ENCODE peak calls at places on chromosomes 16 and 17, in ten cellular contexts. G, K, T, E, W, Q, U, I, D and O are unnamed samples.

GRCh38 chr17:1643999-1644492 is 1.5 kb downstream of the SCARF1 start:
- DNase-seq in G (no peak), K (no peak), T (no peak), E (no peak), W (no peak), Q (no peak), U (no peak), I (no peak), D (no peak), O (peak)

GRCh38 chr17:78789663-78790181 is 7.6 kb upstream of the CYTH1 start:
- DNase-seq in G (no peak), K (peak), T (no peak), E (no peak), W (no peak), Q (peak), U (no peak), I (peak), D (no peak), O (no peak)

GRCh38 chr16:84897911-84898377 is 78.2 kb downstream of the CRISPLD2 start:
- DNase-seq in G (no peak), K (no peak), T (no peak), E (no peak), W (no peak), Q (peak), U (no peak), I (no peak), D (peak), O (peak)

GRCh38 chr16:11639925-11640899 is 28.0 kb upstream of the SNN start:
- DNase-seq in G (peak), K (no peak), T (peak), E (peak), W (no peak), Q (peak), U (no peak), I (no peak), D (peak), O (no peak)

GRCh38 chr16:54063374-54063773 is 223.2 kb downstream of the IRX3 start:
- DNase-seq in G (no peak), K (no peak), T (no peak), E (no peak), W (no peak), Q (no peak), U (no peak), I (no peak), D (no peak), O (no peak)

GRCh38 chr17:13638855-13639458 is 37.2 kb upstream of the HS3ST3A1 start:
- DNase-seq in G (no peak), K (no peak), T (no peak), E (no peak), W (no peak), Q (no peak), U (no peak), I (no peak), D (no peak), O (no peak)

GRCh38 chr17:43534909-43535308 is 11.2 kb downstream of the ETV4 start:
- DNase-seq in G (no peak), K (no peak), T (no peak), E (no peak), W (no peak), Q (no peak), U (no peak), I (no peak), D (no peak), O (no peak)

GRCh38 chr16:88196471-88197400 is 186.0 kb upstream of the ZNF469 start:
- DNase-seq in G (no peak), K (no peak), T (no peak), E (no peak), W (no peak), Q (no peak), U (no peak), I (peak), D (no peak), O (no peak)

GRCh38 chr17:49337900-49338299 is 24.1 kb downstream of the ZNF652 start:
- DNase-seq in G (no peak), K (no peak), T (no peak), E (no peak), W (no peak), Q (no peak), U (no peak), I (no peak), D (no peak), O (no peak)

GRCh38 chr16:28914325-28914724 is 10.7 kb downstream of the RABEP2 start:
- DNase-seq in G (no peak), K (no peak), T (no peak), E (no peak), W (no peak), Q (no peak), U (no peak), I (no peak), D (no peak), O (no peak)

GRCh38 chr16:5615868-5616642 is 518.5 kb upstream of the EEF2KMT start:
- DNase-seq in G (no peak), K (peak), T (no peak), E (peak), W (peak), Q (peak), U (peak), I (no peak), D (peak), O (peak)

GRCh38 chr16:58047557-58048348 is 22.2 kb downstream of the MMP15 start:
- DNase-seq in G (no peak), K (peak), T (no peak), E (no peak), W (no peak), Q (no peak), U (no peak), I (no peak), D (no peak), O (no peak)

GRCh38 chr16:81715358-81716196 is 63.5 kb upstream of the PLCG2 start:
- DNase-seq in G (no peak), K (no peak), T (no peak), E (no peak), W (no peak), Q (no peak), U (peak), I (no peak), D (no peak), O (peak)

GRCh38 chr16:64823676-64824075 is 298.2 kb downstream of the CDH11 start:
- DNase-seq in G (no peak), K (no peak), T (no peak), E (no peak), W (peak), Q (no peak), U (no peak), I (no peak), D (peak), O (no peak)

GRCh38 chr17:28537219-28537610 is 15.2 kb downstream of the UNC119 start:
- DNase-seq in G (no peak), K (no peak), T (no peak), E (no peak), W (no peak), Q (no peak), U (no peak), I (no peak), D (no peak), O (no peak)

GRCh38 chr17:266701-267656 is 85.5 kb upstream of the DOC2B start:
- DNase-seq in G (no peak), K (peak), T (no peak), E (no peak), W (no peak), Q (no peak), U (no peak), I (no peak), D (peak), O (no peak)

GRCh38 chr17:37818689-37819088 is 73.8 kb upstream of the HNF1B start:
- DNase-seq in G (peak), K (no peak), T (no peak), E (peak), W (no peak), Q (no peak), U (peak), I (no peak), D (no peak), O (no peak)

GRCh38 chr16:68000024-68000423 is 740 bp upstream of the DPEP2 start:
- DNase-seq in G (no peak), K (no peak), T (no peak), E (no peak), W (no peak), Q (no peak), U (no peak), I (no peak), D (no peak), O (no peak)

GRCh38 chr17:32518856-32519768 is 32.3 kb downstream of the CDK5R1 start:
- DNase-seq in G (peak), K (peak), T (no peak), E (no peak), W (peak), Q (no peak), U (no peak), I (peak), D (peak), O (peak)

GRCh38 chr17:66715745-66716156 is 119.2 kb upstream of the CACNG5 start:
- DNase-seq in G (peak), K (peak), T (no peak), E (peak), W (no peak), Q (peak), U (peak), I (peak), D (peak), O (peak)

GRCh38 chr17:17822189-17822978 is 14.4 kb downstream of the SREBF1 start:
- DNase-seq in G (no peak), K (no peak), T (no peak), E (peak), W (no peak), Q (peak), U (no peak), I (no peak), D (no peak), O (no peak)

GRCh38 chr17:18993876-18994275 is 10.7 kb downstream of the FAM83G start:
- DNase-seq in G (no peak), K (no peak), T (no peak), E (no peak), W (no peak), Q (no peak), U (no peak), I (no peak), D (no peak), O (no peak)

GRCh38 chr17:80475949-80476876 is at the start of gene NPTX1:
- DNase-seq in G (peak), K (peak), T (no peak), E (no peak), W (no peak), Q (no peak), U (no peak), I (no peak), D (peak), O (no peak)

GRCh38 chr17:66964930-66965800 is 658 bp downstream of the CACNG4 start:
- DNase-seq in G (peak), K (peak), T (no peak), E (no peak), W (peak), Q (no peak), U (no peak), I (no peak), D (peak), O (peak)

GRCh38 chr16:50476486-50477260 is 71.5 kb upstream of the NKD1 start:
- DNase-seq in G (no peak), K (no peak), T (no peak), E (no peak), W (no peak), Q (no peak), U (no peak), I (no peak), D (no peak), O (no peak)

GRCh38 chr16:59213952-59214351 is 479.8 kb upstream of the GOT2 start:
- DNase-seq in G (no peak), K (no peak), T (no peak), E (no peak), W (no peak), Q (no peak), U (no peak), I (no peak), D (no peak), O (no peak)

GRCh38 chr17:79842656-79843474 is 3.6 kb upstream of the CBX4 start:
- DNase-seq in G (no peak), K (peak), T (no peak), E (no peak), W (peak), Q (no peak), U (no peak), I (peak), D (no peak), O (peak)

GRCh38 chr16:25563700-25564099 is 128.1 kb upstream of the HS3ST4 start:
- DNase-seq in G (no peak), K (no peak), T (no peak), E (no peak), W (no peak), Q (no peak), U (no peak), I (no peak), D (no peak), O (no peak)

GRCh38 chr16:81775570-81775969 is 3.5 kb upstream of the PLCG2 start:
- DNase-seq in G (no peak), K (no peak), T (no peak), E (no peak), W (no peak), Q (no peak), U (no peak), I (no peak), D (no peak), O (no peak)

GRCh38 chr16:89309438-89310122 is 92.1 kb downstream of the ZNF778 start:
- DNase-seq in G (no peak), K (no peak), T (no peak), E (no peak), W (no peak), Q (no peak), U (no peak), I (no peak), D (no peak), O (no peak)

DNA sequence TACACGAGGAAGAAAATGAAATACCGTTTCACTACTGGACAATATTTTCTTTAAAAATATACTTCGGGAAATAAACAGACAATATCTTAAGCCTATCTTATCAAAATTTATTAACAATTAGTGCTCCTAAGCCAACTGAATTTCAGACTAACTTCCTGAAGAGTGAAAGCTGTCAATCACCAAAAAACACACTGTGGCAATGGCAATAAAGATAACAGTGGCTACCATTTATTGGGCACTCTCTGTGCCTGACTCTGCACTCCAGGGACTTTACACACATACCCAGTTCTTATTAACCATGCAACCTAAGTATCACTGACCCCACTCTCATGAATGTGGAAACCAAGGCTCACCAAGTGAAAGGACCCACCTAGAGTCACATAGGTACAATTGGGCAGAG is 83.7 kb downstream of the NCOR1 start:
- DNase-seq in G (no peak), K (no peak), T (no peak), E (no peak), W (no peak), Q (no peak), U (no peak), I (no peak), D (no peak), O (no peak)
- TF ChIP-seq CTCF in G (no peak), K (no peak), T (no peak), E (no peak), W (no peak), Q (no peak), U (no peak), I (no peak), D (no peak), O (no peak)

GRCh38 chr16:74931445-74931844 is 53.5 kb downstream of the WDR59 start:
- DNase-seq in G (no peak), K (no peak), T (no peak), E (no peak), W (no peak), Q (no peak), U (no peak), I (no peak), D (no peak), O (peak)

GRCh38 chr16:74939688-74940087 is 45.2 kb downstream of the WDR59 start:
- DNase-seq in G (no peak), K (no peak), T (no peak), E (no peak), W (no peak), Q (no peak), U (no peak), I (no peak), D (no peak), O (no peak)

DNA sequence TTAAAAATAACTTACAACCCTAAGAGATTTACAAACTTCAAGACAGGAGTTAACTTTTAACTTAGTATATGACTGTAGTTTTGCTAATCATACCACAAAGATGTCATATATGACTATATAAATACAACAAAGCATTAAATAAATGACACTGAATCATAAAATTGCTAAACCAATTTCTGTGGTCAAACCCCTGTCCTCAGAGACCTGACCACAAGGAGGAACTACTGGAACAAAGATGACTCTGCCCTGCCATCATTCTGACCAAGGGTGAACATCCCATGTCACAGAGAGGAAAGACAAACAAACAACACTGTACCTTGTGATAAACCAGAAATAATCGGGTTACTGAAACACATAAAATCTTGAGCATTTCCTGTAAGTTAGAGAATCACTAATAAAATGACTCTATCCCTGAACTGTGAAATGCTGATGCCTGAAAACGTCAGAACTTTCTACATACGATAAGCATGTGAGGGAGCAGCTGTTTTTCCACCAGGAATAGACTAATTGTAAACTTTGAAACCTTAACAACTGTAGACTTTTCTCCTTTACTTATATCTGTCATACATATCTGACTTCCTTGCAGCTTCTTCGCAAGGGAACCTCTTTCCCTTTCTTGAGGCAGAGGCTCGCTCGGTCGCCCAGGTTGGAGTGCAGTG is 47.9 kb downstream of the WDR59 start:
- DNase-seq in G (no peak), K (no peak), T (no peak), E (no peak), W (no peak), Q (no peak), U (no peak), I (no peak), D (no peak), O (peak)
- TF ChIP-seq CTCF in G (no peak), K (no peak), T (no peak), E (no peak), W (no peak), Q (no peak), U (no peak), I (no peak), D (no peak), O (no peak)

GRCh38 chr16:1964046-1964505 is 550 bp downstream of the RPS2 start:
- DNase-seq in G (no peak), K (no peak), T (no peak), E (no peak), W (no peak), Q (no peak), U (no peak), I (no peak), D (no peak), O (peak)
- TF ChIP-seq CTCF in G (no peak), K (peak), T (no peak), E (no peak), W (no peak), Q (no peak), U (no peak), I (no peak), D (peak), O (no peak)

DNA sequence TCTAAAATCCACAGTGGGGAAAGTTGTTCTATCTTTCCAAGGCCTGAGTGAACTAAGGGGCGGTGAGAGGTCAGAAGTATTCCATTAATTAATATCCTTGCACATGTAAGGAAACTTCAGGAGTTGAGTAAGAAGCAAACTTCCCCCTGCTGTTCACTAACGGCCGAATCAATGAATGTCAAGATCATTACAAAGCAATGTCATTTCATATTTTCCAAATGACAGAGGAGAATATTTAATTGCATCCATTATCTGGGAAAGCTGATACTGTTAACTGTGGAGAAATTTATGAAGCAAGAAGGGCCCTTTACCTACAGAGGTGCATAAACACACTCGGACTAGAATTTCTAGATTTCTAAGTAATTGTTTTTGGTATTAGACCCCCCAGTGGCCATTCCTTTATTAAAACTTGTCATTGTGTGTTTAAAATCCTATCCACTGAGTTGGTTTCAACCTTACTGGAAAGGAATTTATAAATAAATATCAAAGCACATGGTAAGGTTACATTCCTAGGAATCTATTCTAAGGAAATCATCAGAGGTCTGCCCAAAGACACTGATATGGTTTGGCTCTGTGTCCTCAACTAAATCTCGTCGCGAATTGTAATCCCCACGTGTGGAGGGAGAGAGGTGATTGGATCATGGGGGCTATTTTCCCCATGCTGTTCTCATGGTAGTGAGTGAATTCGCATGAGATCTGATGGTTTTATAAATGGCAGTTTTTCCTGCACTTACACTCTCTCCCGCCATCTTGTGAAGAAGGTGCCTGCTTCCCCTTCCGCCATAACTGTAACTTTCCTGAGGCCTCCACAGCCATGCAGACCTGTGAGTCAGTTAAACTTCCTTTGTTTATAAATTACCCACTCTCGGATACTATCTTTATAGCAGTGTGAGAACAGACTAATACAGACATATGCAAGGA is 20.4 kb upstream of the SMURF2 start:
- DNase-seq in G (no peak), K (no peak), T (no peak), E (no peak), W (no peak), Q (no peak), U (no peak), I (no peak), D (no peak), O (no peak)
- TF ChIP-seq CTCF in G (no peak), K (peak), T (no peak), E (no peak), W (no peak), Q (no peak), U (no peak), I (no peak), D (no peak), O (no peak)

DNA sequence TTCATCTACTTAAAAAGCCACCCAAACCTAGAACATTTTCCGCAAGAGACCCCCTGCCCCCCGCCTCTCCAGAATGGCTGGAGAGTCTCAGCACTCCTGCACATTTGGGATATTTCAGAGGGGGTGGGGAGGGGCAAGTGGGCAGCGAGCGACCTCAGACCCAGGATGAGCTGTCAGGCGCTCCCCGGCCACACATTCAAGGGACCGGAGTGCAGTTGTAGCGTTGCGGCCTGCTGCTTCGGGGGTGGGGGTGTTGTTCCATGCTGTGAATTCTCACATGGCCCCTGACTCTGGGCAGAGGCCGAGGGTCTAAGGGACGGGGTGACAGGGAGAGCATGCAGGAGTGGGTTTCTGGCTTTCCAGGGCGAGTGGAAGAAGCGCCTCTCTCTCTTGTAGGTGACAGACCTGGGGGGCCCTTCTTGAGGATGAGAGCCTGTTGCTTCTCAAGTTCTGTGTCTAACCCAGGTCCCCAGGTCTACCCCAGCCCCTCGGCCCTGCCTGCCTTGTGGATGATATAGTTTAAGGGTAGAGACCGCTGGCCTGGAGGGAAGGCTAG is 231.2 kb downstream of the SEC14L1 start:
- DNase-seq in G (no peak), K (no peak), T (no peak), E (no peak), W (no peak), Q (no peak), U (peak), I (no peak), D (no peak), O (no peak)
- TF ChIP-seq CTCF in G (no peak), K (no peak), T (no peak), E (no peak), W (no peak), Q (no peak), U (no peak), I (no peak), D (no peak), O (no peak)

GRCh38 chr16:52572656-52573055 is 25.7 kb upstream of the TOX3 start:
- DNase-seq in G (no peak), K (no peak), T (no peak), E (no peak), W (no peak), Q (no peak), U (no peak), I (no peak), D (no peak), O (no peak)
- TF ChIP-seq CTCF in G (no peak), K (no peak), T (no peak), E (no peak), W (no peak), Q (no peak), U (no peak), I (no peak), D (no peak), O (no peak)